ENCODE peak calls at places on chromosomes 16 and 17, in nine cellular contexts. One of them, this sample, is unnamed.

GRCh38 chr17:69857412-69857835 is 217.6 kb upstream of the KCNJ16 start:
- DNase-seq in HFFc6: peak
- DNase-seq in AG09309: peak
- DNase-seq in SK-N-SH: no peak
- DNase-seq in GM23338: no peak
- DNase-seq in mammary epithelial cell: peak
- DNase-seq in GM13977: no peak
- DNase-seq in MM.1S: no peak
- DNase-seq in bronchial epithelial cell: peak
- DNase-seq in this sample: no peak

GRCh38 chr16:27374794-27375499 is 27.0 kb upstream of the IL21R start:
- DNase-seq in mammary epithelial cell: peak
- DNase-seq in HFFc6: peak
- DNase-seq in GM23338: peak
- DNase-seq in GM13977: peak
- DNase-seq in bronchial epithelial cell: peak
- DNase-seq in MM.1S: peak
- DNase-seq in SK-N-SH: peak
- DNase-seq in AG09309: no peak
- DNase-seq in this sample: no peak

GRCh38 chr17:54967621-54968258 is 714 bp downstream of the COX11 start:
- DNase-seq in MM.1S: peak
- DNase-seq in SK-N-SH: peak
- DNase-seq in AG09309: no peak
- DNase-seq in GM13977: peak
- DNase-seq in HFFc6: peak
- DNase-seq in bronchial epithelial cell: peak
- DNase-seq in GM23338: peak
- DNase-seq in mammary epithelial cell: peak
- DNase-seq in this sample: no peak

GRCh38 chr16:72922714-72923113 is 125.2 kb downstream of the ZFHX3 start:
- DNase-seq in HFFc6: no peak
- DNase-seq in GM23338: no peak
- DNase-seq in AG09309: no peak
- DNase-seq in SK-N-SH: peak
- DNase-seq in GM13977: no peak
- DNase-seq in MM.1S: no peak
- DNase-seq in mammary epithelial cell: no peak
- DNase-seq in bronchial epithelial cell: no peak
- DNase-seq in this sample: no peak

GRCh38 chr17:8173056-8173870 is 2.9 kb downstream of the TMEM107 start:
- DNase-seq in SK-N-SH: peak
- DNase-seq in mammary epithelial cell: peak
- DNase-seq in GM23338: peak
- DNase-seq in AG09309: peak
- DNase-seq in MM.1S: peak
- DNase-seq in HFFc6: peak
- DNase-seq in bronchial epithelial cell: peak
- DNase-seq in GM13977: peak
- DNase-seq in this sample: no peak

GRCh38 chr16:80611930-80612327 is 71.1 kb downstream of the DYNLRB2 start:
- DNase-seq in SK-N-SH: no peak
- DNase-seq in AG09309: no peak
- DNase-seq in GM13977: no peak
- DNase-seq in HFFc6: no peak
- DNase-seq in bronchial epithelial cell: no peak
- DNase-seq in MM.1S: no peak
- DNase-seq in GM23338: no peak
- DNase-seq in mammary epithelial cell: no peak
- DNase-seq in this sample: no peak

GRCh38 chr16:88405325-88406060 is 22.7 kb downstream of the ZNF469 start:
- DNase-seq in GM23338: no peak
- DNase-seq in SK-N-SH: peak
- DNase-seq in bronchial epithelial cell: no peak
- DNase-seq in AG09309: no peak
- DNase-seq in HFFc6: no peak
- DNase-seq in mammary epithelial cell: no peak
- DNase-seq in GM13977: no peak
- DNase-seq in MM.1S: no peak
- DNase-seq in this sample: no peak

GRCh38 chr16:14629612-14629918 is 495 bp downstream of the PARN start:
- DNase-seq in SK-N-SH: no peak
- DNase-seq in mammary epithelial cell: peak
- DNase-seq in bronchial epithelial cell: no peak
- DNase-seq in HFFc6: no peak
- DNase-seq in GM23338: peak
- DNase-seq in MM.1S: no peak
- DNase-seq in AG09309: no peak
- DNase-seq in GM13977: no peak
- DNase-seq in this sample: no peak

GRCh38 chr16:83971165-83972130 is 3.4 kb downstream of the NECAB2 start:
- DNase-seq in MM.1S: no peak
- DNase-seq in GM13977: no peak
- DNase-seq in SK-N-SH: no peak
- DNase-seq in HFFc6: no peak
- DNase-seq in mammary epithelial cell: no peak
- DNase-seq in AG09309: no peak
- DNase-seq in bronchial epithelial cell: no peak
- DNase-seq in GM23338: no peak
- DNase-seq in this sample: no peak

GRCh38 chr17:64596439-64596838 is 65.7 kb downstream of the SMURF2 start:
- DNase-seq in MM.1S: no peak
- DNase-seq in HFFc6: no peak
- DNase-seq in GM13977: no peak
- DNase-seq in bronchial epithelial cell: no peak
- DNase-seq in mammary epithelial cell: no peak
- DNase-seq in SK-N-SH: no peak
- DNase-seq in GM23338: no peak
- DNase-seq in AG09309: no peak
- DNase-seq in this sample: no peak

GRCh38 chr17:338442-339192 is 14.0 kb downstream of the RPH3AL start:
- DNase-seq in mammary epithelial cell: no peak
- DNase-seq in bronchial epithelial cell: no peak
- DNase-seq in GM23338: no peak
- DNase-seq in AG09309: no peak
- DNase-seq in MM.1S: no peak
- DNase-seq in SK-N-SH: no peak
- DNase-seq in GM13977: no peak
- DNase-seq in HFFc6: no peak
- DNase-seq in this sample: no peak

GRCh38 chr17:57077000-57077399 is 8.0 kb upstream of the AKAP1 start:
- DNase-seq in MM.1S: no peak
- DNase-seq in HFFc6: no peak
- DNase-seq in mammary epithelial cell: no peak
- DNase-seq in GM13977: no peak
- DNase-seq in GM23338: no peak
- DNase-seq in SK-N-SH: no peak
- DNase-seq in AG09309: no peak
- DNase-seq in bronchial epithelial cell: no peak
- DNase-seq in this sample: no peak

GRCh38 chr16:88966986-88967799 is 9.8 kb downstream of the CBFA2T3 start:
- DNase-seq in bronchial epithelial cell: no peak
- DNase-seq in HFFc6: no peak
- DNase-seq in MM.1S: no peak
- DNase-seq in mammary epithelial cell: no peak
- DNase-seq in GM23338: no peak
- DNase-seq in AG09309: no peak
- DNase-seq in GM13977: no peak
- DNase-seq in SK-N-SH: no peak
- DNase-seq in this sample: no peak

GRCh38 chr17:14307560-14308024 is 6.7 kb downstream of the HS3ST3B1 start:
- DNase-seq in GM13977: no peak
- DNase-seq in MM.1S: no peak
- DNase-seq in mammary epithelial cell: peak
- DNase-seq in AG09309: peak
- DNase-seq in SK-N-SH: no peak
- DNase-seq in bronchial epithelial cell: peak
- DNase-seq in HFFc6: peak
- DNase-seq in GM23338: no peak
- DNase-seq in this sample: no peak

GRCh38 chr16:80198265-80198994 is 342.4 kb upstream of the DYNLRB2 start:
- DNase-seq in SK-N-SH: no peak
- DNase-seq in HFFc6: no peak
- DNase-seq in GM23338: no peak
- DNase-seq in AG09309: no peak
- DNase-seq in MM.1S: no peak
- DNase-seq in bronchial epithelial cell: peak
- DNase-seq in GM13977: no peak
- DNase-seq in mammary epithelial cell: no peak
- DNase-seq in this sample: no peak

GRCh38 chr16:27762441-27762840 is 212.5 kb downstream of the KATNIP start:
- DNase-seq in AG09309: peak
- DNase-seq in HFFc6: peak
- DNase-seq in SK-N-SH: no peak
- DNase-seq in GM13977: no peak
- DNase-seq in bronchial epithelial cell: no peak
- DNase-seq in MM.1S: no peak
- DNase-seq in GM23338: no peak
- DNase-seq in mammary epithelial cell: no peak
- DNase-seq in this sample: no peak

DNA sequence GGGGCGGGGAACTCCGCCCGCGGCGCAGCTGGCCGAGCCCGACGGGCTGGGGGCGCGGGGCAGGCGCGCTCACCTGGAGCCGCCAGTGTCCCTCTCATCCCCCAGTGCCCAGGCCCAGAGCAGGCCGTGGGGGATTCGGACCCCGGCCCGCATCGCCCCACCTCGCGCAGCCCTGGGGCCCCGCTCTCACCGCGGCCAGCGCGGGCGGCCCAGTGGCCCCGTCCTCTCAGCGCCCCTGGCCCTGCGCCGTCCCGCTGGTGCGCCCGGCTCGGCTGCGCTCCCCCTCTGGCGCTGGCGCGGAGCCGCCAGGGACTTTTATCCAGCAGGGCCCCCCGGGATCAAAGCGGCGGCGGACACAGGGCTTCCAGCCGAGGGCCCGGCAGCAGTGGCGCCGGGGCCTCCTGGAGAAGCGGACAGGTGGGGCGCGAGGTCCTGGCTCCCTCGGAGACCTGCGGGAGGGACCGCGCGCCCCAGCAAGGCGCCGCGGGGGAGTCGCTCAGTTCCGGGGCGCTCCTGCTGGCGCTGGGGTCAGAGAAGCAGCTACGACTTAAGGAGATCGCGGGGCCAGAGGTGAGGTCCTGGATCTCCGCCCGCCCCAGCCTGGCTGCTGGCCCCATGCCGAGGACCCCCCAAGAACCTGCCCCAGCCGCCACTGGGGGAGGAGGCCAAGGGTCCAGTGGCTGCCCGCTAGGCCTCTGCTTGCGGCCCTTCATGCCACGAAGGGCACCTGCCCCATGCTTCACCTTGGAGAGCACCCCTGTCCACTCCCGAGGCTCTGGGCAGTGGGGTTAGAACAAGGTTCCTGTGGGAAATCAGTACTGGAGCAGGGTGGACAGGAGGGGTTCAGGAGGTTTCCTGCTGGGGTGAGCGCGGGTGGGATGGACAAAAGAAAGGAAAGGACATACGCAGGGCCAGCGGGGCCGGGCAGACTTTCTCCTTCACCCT is 839 bp upstream of the NOTUM start:
- DNase-seq in SK-N-SH: no peak
- DNase-seq in AG09309: no peak
- DNase-seq in bronchial epithelial cell: no peak
- DNase-seq in MM.1S: no peak
- DNase-seq in GM13977: no peak
- DNase-seq in HFFc6: no peak
- DNase-seq in mammary epithelial cell: no peak
- DNase-seq in GM23338: peak
- DNase-seq in this sample: peak
- TF ChIP-seq CTCF in SK-N-SH: no peak
- TF ChIP-seq CTCF in AG09309: no peak
- TF ChIP-seq CTCF in bronchial epithelial cell: no peak
- TF ChIP-seq CTCF in MM.1S: no peak
- TF ChIP-seq CTCF in GM13977: no peak
- TF ChIP-seq CTCF in HFFc6: no peak
- TF ChIP-seq CTCF in mammary epithelial cell: no peak
- TF ChIP-seq CTCF in GM23338: no peak
- TF ChIP-seq CTCF in this sample: no peak

GRCh38 chr17:75771334-75772281 is 6.6 kb upstream of the GALK1 start:
- DNase-seq in SK-N-SH: no peak
- DNase-seq in AG09309: no peak
- DNase-seq in MM.1S: no peak
- DNase-seq in GM23338: no peak
- DNase-seq in GM13977: no peak
- DNase-seq in bronchial epithelial cell: peak
- DNase-seq in mammary epithelial cell: no peak
- DNase-seq in HFFc6: no peak
- DNase-seq in this sample: no peak
- TF ChIP-seq CTCF in SK-N-SH: peak
- TF ChIP-seq CTCF in AG09309: peak
- TF ChIP-seq CTCF in MM.1S: no peak
- TF ChIP-seq CTCF in GM23338: no peak
- TF ChIP-seq CTCF in GM13977: no peak
- TF ChIP-seq CTCF in bronchial epithelial cell: peak
- TF ChIP-seq CTCF in mammary epithelial cell: peak
- TF ChIP-seq CTCF in HFFc6: peak
- TF ChIP-seq CTCF in this sample: no peak

GRCh38 chr16:4926928-4927327 is 10.0 kb downstream of the PPL start:
- DNase-seq in GM23338: no peak
- DNase-seq in SK-N-SH: no peak
- DNase-seq in GM13977: no peak
- DNase-seq in MM.1S: no peak
- DNase-seq in HFFc6: no peak
- DNase-seq in AG09309: no peak
- DNase-seq in bronchial epithelial cell: no peak
- DNase-seq in mammary epithelial cell: no peak
- DNase-seq in this sample: no peak
- TF ChIP-seq CTCF in GM23338: no peak
- TF ChIP-seq CTCF in SK-N-SH: no peak
- TF ChIP-seq CTCF in GM13977: no peak
- TF ChIP-seq CTCF in MM.1S: no peak
- TF ChIP-seq CTCF in HFFc6: no peak
- TF ChIP-seq CTCF in AG09309: no peak
- TF ChIP-seq CTCF in bronchial epithelial cell: no peak
- TF ChIP-seq CTCF in mammary epithelial cell: no peak
- TF ChIP-seq CTCF in this sample: no peak

GRCh38 chr16:66553223-66553622 is 847 bp downstream of the CKLF start:
- DNase-seq in SK-N-SH: no peak
- DNase-seq in MM.1S: peak
- DNase-seq in bronchial epithelial cell: no peak
- DNase-seq in HFFc6: no peak
- DNase-seq in GM13977: no peak
- DNase-seq in GM23338: no peak
- DNase-seq in AG09309: no peak
- DNase-seq in mammary epithelial cell: no peak
- DNase-seq in this sample: no peak

GRCh38 chr16:66552288-66553143 is at the start of gene CKLF:
- DNase-seq in HFFc6: peak
- DNase-seq in AG09309: peak
- DNase-seq in GM13977: peak
- DNase-seq in SK-N-SH: peak
- DNase-seq in GM23338: peak
- DNase-seq in mammary epithelial cell: peak
- DNase-seq in bronchial epithelial cell: peak
- DNase-seq in MM.1S: peak
- DNase-seq in this sample: peak

GRCh38 chr16:66549284-66550131 is at the start of gene TK2:
- DNase-seq in mammary epithelial cell: peak
- DNase-seq in GM23338: peak
- DNase-seq in HFFc6: peak
- DNase-seq in GM13977: peak
- DNase-seq in bronchial epithelial cell: no peak
- DNase-seq in AG09309: no peak
- DNase-seq in MM.1S: peak
- DNase-seq in SK-N-SH: peak
- DNase-seq in this sample: peak

GRCh38 chr16:66551788-66552287 is 538 bp upstream of the CKLF start:
- DNase-seq in MM.1S: peak
- DNase-seq in AG09309: no peak
- DNase-seq in SK-N-SH: no peak
- DNase-seq in HFFc6: no peak
- DNase-seq in GM13977: no peak
- DNase-seq in mammary epithelial cell: no peak
- DNase-seq in GM23338: no peak
- DNase-seq in bronchial epithelial cell: no peak
- DNase-seq in this sample: no peak

GRCh38 chr16:66551362-66551761 is 1.0 kb upstream of the CKLF start:
- DNase-seq in MM.1S: peak
- DNase-seq in mammary epithelial cell: no peak
- DNase-seq in GM23338: peak
- DNase-seq in AG09309: no peak
- DNase-seq in HFFc6: no peak
- DNase-seq in GM13977: peak
- DNase-seq in bronchial epithelial cell: no peak
- DNase-seq in SK-N-SH: peak
- DNase-seq in this sample: no peak
- TF ChIP-seq CTCF in MM.1S: peak
- TF ChIP-seq CTCF in mammary epithelial cell: no peak
- TF ChIP-seq CTCF in GM23338: peak
- TF ChIP-seq CTCF in AG09309: peak
- TF ChIP-seq CTCF in HFFc6: peak
- TF ChIP-seq CTCF in GM13977: peak
- TF ChIP-seq CTCF in bronchial epithelial cell: peak
- TF ChIP-seq CTCF in SK-N-SH: peak
- TF ChIP-seq CTCF in this sample: peak

This sample was measured in type B pancreatic cell.